ENCODE peak calls at places on chromosomes 2 and 18, in six cellular contexts. One of them, this sample, is unnamed.

GRCh38 chr2:13109516-13109915 is 392.8 kb downstream of the TRIB2 start:
- DNase-seq in GM23248: no peak
- DNase-seq in cardiac muscle cell: no peak
- DNase-seq in iPS DF 6.9: no peak
- DNase-seq in small intestine: no peak
- DNase-seq in adipocyte: no peak
- DNase-seq in this sample: no peak

GRCh38 chr2:160091381-160091780 is 29.0 kb upstream of the PLA2R1 start:
- DNase-seq in GM23248: peak; percentile 64
- DNase-seq in small intestine: no peak
- DNase-seq in iPS DF 6.9: no peak
- DNase-seq in adipocyte: peak; percentile 72
- DNase-seq in cardiac muscle cell: no peak
- DNase-seq in this sample: peak; percentile 24

GRCh38 chr2:8987413-8987812 is 16.1 kb downstream of the MBOAT2 start:
- DNase-seq in cardiac muscle cell: no peak
- DNase-seq in iPS DF 6.9: no peak
- DNase-seq in GM23248: peak; percentile 82
- DNase-seq in small intestine: no peak
- DNase-seq in adipocyte: peak; percentile 51
- DNase-seq in this sample: no peak

GRCh38 chr2:234951386-234952269 is at the start of gene SH3BP4:
- DNase-seq in iPS DF 6.9: no peak
- DNase-seq in GM23248: peak; percentile 92
- DNase-seq in cardiac muscle cell: peak; percentile 91
- DNase-seq in small intestine: peak; percentile 62
- DNase-seq in adipocyte: peak; percentile 94
- DNase-seq in this sample: no peak

GRCh38 chr2:8578335-8579244 is 103.3 kb upstream of the ID2 start:
- DNase-seq in cardiac muscle cell: no peak
- DNase-seq in iPS DF 6.9: no peak
- DNase-seq in GM23248: peak; percentile 23
- DNase-seq in small intestine: no peak
- DNase-seq in adipocyte: no peak
- DNase-seq in this sample: no peak

GRCh38 chr2:115910270-115910669 is 1467.8 kb downstream of the DPP10 start:
- DNase-seq in iPS DF 6.9: no peak
- DNase-seq in GM23248: no peak
- DNase-seq in small intestine: no peak
- DNase-seq in cardiac muscle cell: peak; percentile 42
- DNase-seq in adipocyte: no peak
- DNase-seq in this sample: no peak

GRCh38 chr2:235080108-235080507 is 128.3 kb downstream of the SH3BP4 start:
- DNase-seq in cardiac muscle cell: no peak
- DNase-seq in small intestine: no peak
- DNase-seq in GM23248: peak; percentile 83
- DNase-seq in iPS DF 6.9: no peak
- DNase-seq in adipocyte: peak; percentile 39
- DNase-seq in this sample: no peak

GRCh38 chr2:120238728-120239487 is 13.7 kb upstream of the RALB start:
- DNase-seq in iPS DF 6.9: no peak
- DNase-seq in GM23248: peak; percentile 97
- DNase-seq in cardiac muscle cell: no peak
- DNase-seq in adipocyte: peak; percentile 58
- DNase-seq in small intestine: peak; percentile 96
- DNase-seq in this sample: no peak

GRCh38 chr2:19843992-19844515 is 57.7 kb downstream of the TTC32 start:
- DNase-seq in GM23248: no peak
- DNase-seq in small intestine: no peak
- DNase-seq in iPS DF 6.9: no peak
- DNase-seq in adipocyte: no peak
- DNase-seq in cardiac muscle cell: no peak
- DNase-seq in this sample: no peak

GRCh38 chr2:201734111-201734510 is 35.7 kb upstream of the MPP4 start:
- DNase-seq in small intestine: no peak
- DNase-seq in cardiac muscle cell: no peak
- DNase-seq in adipocyte: no peak
- DNase-seq in iPS DF 6.9: no peak
- DNase-seq in GM23248: no peak
- DNase-seq in this sample: no peak

GRCh38 chr18:36592282-36592681 is 236.5 kb downstream of the TPGS2 start:
- DNase-seq in adipocyte: no peak
- DNase-seq in iPS DF 6.9: no peak
- DNase-seq in GM23248: peak; percentile 48
- DNase-seq in small intestine: no peak
- DNase-seq in cardiac muscle cell: no peak
- DNase-seq in this sample: no peak

GRCh38 chr2:119753041-119753929 is 6.4 kb upstream of the PTPN4 start:
- DNase-seq in cardiac muscle cell: peak; percentile 48
- DNase-seq in adipocyte: peak; percentile 70
- DNase-seq in small intestine: peak; percentile 59
- DNase-seq in iPS DF 6.9: no peak
- DNase-seq in GM23248: peak; percentile 54
- DNase-seq in this sample: no peak

GRCh38 chr2:46984034-46984433 is 68.4 kb upstream of the MCFD2 start:
- DNase-seq in adipocyte: no peak
- DNase-seq in iPS DF 6.9: no peak
- DNase-seq in small intestine: no peak
- DNase-seq in GM23248: no peak
- DNase-seq in cardiac muscle cell: no peak
- DNase-seq in this sample: no peak

GRCh38 chr18:77376043-77376732 is 126.5 kb downstream of the GALR1 start:
- DNase-seq in cardiac muscle cell: no peak
- DNase-seq in GM23248: no peak
- DNase-seq in iPS DF 6.9: no peak
- DNase-seq in adipocyte: no peak
- DNase-seq in small intestine: no peak
- DNase-seq in this sample: no peak

GRCh38 chr2:11743531-11743815 is 3.0 kb upstream of the LPIN1 start:
- DNase-seq in cardiac muscle cell: no peak
- DNase-seq in GM23248: no peak
- DNase-seq in adipocyte: no peak
- DNase-seq in small intestine: no peak
- DNase-seq in iPS DF 6.9: no peak
- DNase-seq in this sample: no peak

GRCh38 chr2:20641123-20641985 is 9.5 kb downstream of the HS1BP3 start:
- DNase-seq in small intestine: no peak
- DNase-seq in GM23248: peak; percentile 76
- DNase-seq in adipocyte: no peak
- DNase-seq in cardiac muscle cell: no peak
- DNase-seq in iPS DF 6.9: no peak
- DNase-seq in this sample: no peak

GRCh38 chr2:37344453-37345361 is at the start of gene QPCT:
- DNase-seq in adipocyte: peak; percentile 66
- DNase-seq in iPS DF 6.9: no peak
- DNase-seq in GM23248: peak; percentile 80
- DNase-seq in cardiac muscle cell: no peak
- DNase-seq in small intestine: peak; percentile 35
- DNase-seq in this sample: no peak

GRCh38 chr2:102048465-102048864 is 56.7 kb downstream of the IL1R2 start:
- DNase-seq in iPS DF 6.9: no peak
- DNase-seq in small intestine: no peak
- DNase-seq in adipocyte: no peak
- DNase-seq in cardiac muscle cell: no peak
- DNase-seq in GM23248: peak; percentile 89
- DNase-seq in this sample: no peak

GRCh38 chr2:15120578-15120977 is 440.6 kb downstream of the NBAS start:
- DNase-seq in GM23248: no peak
- DNase-seq in cardiac muscle cell: no peak
- DNase-seq in adipocyte: no peak
- DNase-seq in small intestine: no peak
- DNase-seq in iPS DF 6.9: no peak
- DNase-seq in this sample: no peak

GRCh38 chr2:57937456-57937855 is 109.2 kb upstream of the VRK2 start:
- DNase-seq in small intestine: no peak
- DNase-seq in adipocyte: peak; percentile 22
- DNase-seq in GM23248: peak; percentile 22
- DNase-seq in cardiac muscle cell: no peak
- DNase-seq in iPS DF 6.9: no peak
- DNase-seq in this sample: no peak

GRCh38 chr2:10717630-10718029 is 3.8 kb upstream of the ATP6V1C2 start:
- DNase-seq in GM23248: peak; percentile 85
- DNase-seq in small intestine: no peak
- DNase-seq in cardiac muscle cell: no peak
- DNase-seq in iPS DF 6.9: no peak
- DNase-seq in adipocyte: peak; percentile 79
- DNase-seq in this sample: peak; percentile 35

GRCh38 chr18:31661965-31662364 is 22.4 kb downstream of the B4GALT6 start:
- DNase-seq in cardiac muscle cell: no peak
- DNase-seq in adipocyte: no peak
- DNase-seq in GM23248: peak; percentile 57
- DNase-seq in iPS DF 6.9: no peak
- DNase-seq in small intestine: no peak
- DNase-seq in this sample: no peak

GRCh38 chr18:55100817-55101457 is 141.7 kb upstream of the CCDC68 start:
- DNase-seq in GM23248: peak; percentile 63
- DNase-seq in cardiac muscle cell: no peak
- DNase-seq in small intestine: no peak
- DNase-seq in adipocyte: peak; percentile 58
- DNase-seq in iPS DF 6.9: no peak
- DNase-seq in this sample: no peak

GRCh38 chr2:233639860-233640259 is 3.6 kb downstream of the UGT1A10 start:
- DNase-seq in GM23248: no peak
- DNase-seq in cardiac muscle cell: no peak
- DNase-seq in adipocyte: no peak
- DNase-seq in iPS DF 6.9: no peak
- DNase-seq in small intestine: no peak
- DNase-seq in this sample: no peak

GRCh38 chr2:43139996-43140621 is 86.3 kb downstream of the ZFP36L2 start:
- DNase-seq in GM23248: no peak
- DNase-seq in iPS DF 6.9: no peak
- DNase-seq in adipocyte: no peak
- DNase-seq in small intestine: peak; percentile 61
- DNase-seq in cardiac muscle cell: no peak
- DNase-seq in this sample: no peak

GRCh38 chr2:218328294-218328693 is 28.4 kb upstream of the CATIP start:
- DNase-seq in cardiac muscle cell: no peak
- DNase-seq in iPS DF 6.9: no peak
- DNase-seq in GM23248: no peak
- DNase-seq in small intestine: no peak
- DNase-seq in adipocyte: no peak
- DNase-seq in this sample: no peak

GRCh38 chr2:218329826-218330651 is 26.6 kb upstream of the CATIP start:
- DNase-seq in GM23248: no peak
- DNase-seq in cardiac muscle cell: no peak
- DNase-seq in adipocyte: no peak
- DNase-seq in iPS DF 6.9: no peak
- DNase-seq in small intestine: no peak
- DNase-seq in this sample: no peak

GRCh38 chr2:218326315-218326714 is 30.3 kb upstream of the CATIP start:
- DNase-seq in small intestine: no peak
- DNase-seq in GM23248: no peak
- DNase-seq in adipocyte: no peak
- DNase-seq in cardiac muscle cell: no peak
- DNase-seq in iPS DF 6.9: no peak
- DNase-seq in this sample: no peak

GRCh38 chr2:218327451-218327850 is 29.2 kb upstream of the CATIP start:
- DNase-seq in cardiac muscle cell: peak; percentile 23
- DNase-seq in GM23248: no peak
- DNase-seq in adipocyte: no peak
- DNase-seq in iPS DF 6.9: no peak
- DNase-seq in small intestine: no peak
- DNase-seq in this sample: no peak

GRCh38 chr2:218329027-218329825 is 27.4 kb upstream of the CATIP start:
- DNase-seq in iPS DF 6.9: no peak
- DNase-seq in GM23248: no peak
- DNase-seq in cardiac muscle cell: no peak
- DNase-seq in adipocyte: no peak
- DNase-seq in small intestine: no peak
- DNase-seq in this sample: no peak
- H3K4me3 ChIP-seq in iPS DF 6.9: no peak overlapping the region
- H3K4me3 ChIP-seq in GM23248: no peak overlapping the region
- H3K4me3 ChIP-seq in cardiac muscle cell: no peak overlapping the region
- H3K4me3 ChIP-seq in adipocyte: no peak overlapping the region
- H3K4me3 ChIP-seq in small intestine: no peak overlapping the region
- H3K4me3 ChIP-seq in this sample: no peak overlapping the region

GRCh38 chr2:176501652-176502051 is 232.4 kb downstream of the MTX2 start:
- DNase-seq in adipocyte: no peak
- DNase-seq in small intestine: peak; percentile 6
- DNase-seq in GM23248: no peak
- DNase-seq in cardiac muscle cell: no peak
- DNase-seq in iPS DF 6.9: no peak
- DNase-seq in this sample: no peak
- H3K4me3 ChIP-seq in adipocyte: no peak overlapping the region
- H3K4me3 ChIP-seq in small intestine: no peak overlapping the region
- H3K4me3 ChIP-seq in GM23248: no peak overlapping the region
- H3K4me3 ChIP-seq in cardiac muscle cell: no peak overlapping the region
- H3K4me3 ChIP-seq in iPS DF 6.9: no peak overlapping the region
- H3K4me3 ChIP-seq in this sample: no peak overlapping the region

GRCh38 chr18:11800947-11801346 is 50.3 kb upstream of the CHMP1B start:
- DNase-seq in iPS DF 6.9: no peak
- DNase-seq in cardiac muscle cell: no peak
- DNase-seq in adipocyte: no peak
- DNase-seq in GM23248: no peak
- DNase-seq in small intestine: no peak
- DNase-seq in this sample: no peak

GRCh38 chr18:11801573-11801972 is 49.6 kb upstream of the CHMP1B start:
- DNase-seq in small intestine: no peak
- DNase-seq in cardiac muscle cell: no peak
- DNase-seq in adipocyte: no peak
- DNase-seq in iPS DF 6.9: no peak
- DNase-seq in GM23248: no peak
- DNase-seq in this sample: no peak

GRCh38 chr18:11802160-11802559 is 49.1 kb upstream of the CHMP1B start:
- DNase-seq in cardiac muscle cell: no peak
- DNase-seq in adipocyte: no peak
- DNase-seq in iPS DF 6.9: no peak
- DNase-seq in small intestine: no peak
- DNase-seq in GM23248: no peak
- DNase-seq in this sample: no peak

GRCh38 chr18:11798271-11798670 is 52.9 kb upstream of the CHMP1B start:
- DNase-seq in GM23248: no peak
- DNase-seq in iPS DF 6.9: no peak
- DNase-seq in adipocyte: no peak
- DNase-seq in small intestine: no peak
- DNase-seq in cardiac muscle cell: no peak
- DNase-seq in this sample: no peak

DNA sequence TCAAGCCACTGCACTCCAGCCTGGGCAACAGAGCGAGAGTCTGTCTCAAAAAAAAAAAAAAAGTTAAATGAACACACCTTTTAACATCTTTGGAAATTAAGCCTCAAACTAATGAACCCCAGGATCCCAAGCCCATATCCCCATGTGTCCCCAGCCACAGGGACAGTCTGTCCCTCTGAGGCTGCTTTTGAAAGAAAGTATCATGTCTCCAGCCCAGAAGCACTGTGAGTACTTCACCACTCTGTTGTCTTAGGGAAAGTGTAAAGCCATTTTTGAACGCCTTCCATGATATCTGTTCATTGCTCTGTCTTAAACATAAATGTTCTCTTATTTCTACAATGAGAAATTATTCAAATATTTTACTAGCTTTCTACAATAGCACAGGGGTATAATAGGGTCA is 52.1 kb upstream of the CHMP1B start:
- DNase-seq in iPS DF 6.9: no peak
- DNase-seq in GM23248: no peak
- DNase-seq in cardiac muscle cell: no peak
- DNase-seq in adipocyte: no peak
- DNase-seq in small intestine: no peak
- DNase-seq in this sample: no peak
- H3K4me3 ChIP-seq in iPS DF 6.9: no peak overlapping the region
- H3K4me3 ChIP-seq in GM23248: no peak overlapping the region
- H3K4me3 ChIP-seq in cardiac muscle cell: no peak overlapping the region
- H3K4me3 ChIP-seq in adipocyte: no peak overlapping the region
- H3K4me3 ChIP-seq in small intestine: no peak overlapping the region
- H3K4me3 ChIP-seq in this sample: no peak overlapping the region

GRCh38 chr2:208278549-208278948 is 12.5 kb downstream of the PIKFYVE start:
- DNase-seq in GM23248: no peak
- DNase-seq in iPS DF 6.9: no peak
- DNase-seq in cardiac muscle cell: no peak
- DNase-seq in small intestine: no peak
- DNase-seq in adipocyte: no peak
- DNase-seq in this sample: no peak
- H3K4me3 ChIP-seq in GM23248: no peak overlapping the region
- H3K4me3 ChIP-seq in iPS DF 6.9: no peak overlapping the region
- H3K4me3 ChIP-seq in cardiac muscle cell: no peak overlapping the region
- H3K4me3 ChIP-seq in small intestine: no peak overlapping the region
- H3K4me3 ChIP-seq in adipocyte: no peak overlapping the region
- H3K4me3 ChIP-seq in this sample: no peak overlapping the region

This sample was measured in AG09309.